ENCODE peak calls at places on chromosomes 12 and 14, in seven cellular contexts. M is choroid plexus epithelial cell, J is Caki2, V is NCI-H2029 treated with DMSO at 0.1 percent for 48 hours, L is hepatic stellate cell, B is ELF-1, U is AG09319. K is an unnamed sample.
A peak's percentile ranks its signal among the peaks of the same experiment; 100 is the strongest.

GRCh38 chr14:104246401-104247335 is 108.3 kb downstream of the KIF26A start:
- DNase-seq in M (no peak), J (no peak), V (no peak), L (no peak), B (no peak), U (no peak), K (no peak)

GRCh38 chr12:123529636-123530035 is 3.9 kb downstream of the RILPL1 start:
- DNase-seq in M (no peak), J (no peak), V (no peak), L (no peak), B (no peak), U (no peak), K (no peak)

GRCh38 chr12:9925746-9926393 is 6.3 kb downstream of the CLEC2A start:
- DNase-seq in M (peak; percentile 69), J (peak; percentile 29), V (no peak), L (no peak), B (peak; percentile 38), U (no peak), K (peak; percentile 15)

GRCh38 chr12:46571593-46571992 is 199.0 kb upstream of the SLC38A2 start:
- DNase-seq in M (no peak), J (no peak), V (no peak), L (no peak), B (no peak), U (no peak), K (no peak)

GRCh38 chr12:48389409-48389808 is 38.7 kb upstream of the ZNF641 start:
- DNase-seq in M (no peak), J (no peak), V (no peak), L (no peak), B (no peak), U (no peak), K (no peak)

GRCh38 chr12:82366182-82366581 is 7.9 kb downstream of the METTL25 start:
- DNase-seq in M (peak; percentile 54), J (no peak), V (no peak), L (no peak), B (no peak), U (no peak), K (no peak)

GRCh38 chr12:53560386-53560785 is 53.1 kb upstream of the NPFF start:
- DNase-seq in M (peak; percentile 96), J (no peak), V (no peak), L (peak; percentile 71), B (no peak), U (no peak), K (no peak)

GRCh38 chr12:109214131-109214530 is 95.0 kb downstream of the FOXN4 start:
- DNase-seq in M (peak; percentile 25), J (no peak), V (no peak), L (no peak), B (no peak), U (no peak), K (no peak)

GRCh38 chr12:30796508-30796780 is 41.7 kb upstream of the CAPRIN2 start:
- DNase-seq in M (peak; percentile 62), J (no peak), V (peak; percentile 4), L (peak; percentile 53), B (peak; percentile 74), U (peak; percentile 54), K (no peak)

GRCh38 chr14:75258079-75258802 is 20.4 kb upstream of the FOS start:
- DNase-seq in M (peak; percentile 61), J (no peak), V (no peak), L (no peak), B (no peak), U (peak; percentile 82), K (peak; percentile 76)

GRCh38 chr12:32811686-32812392 is 56.1 kb upstream of the YARS2 start:
- DNase-seq in M (no peak), J (no peak), V (no peak), L (no peak), B (no peak), U (no peak), K (no peak)

GRCh38 chr12:80157640-80158039 is 58.3 kb downstream of the OTOGL start:
- DNase-seq in M (peak; percentile 22), J (no peak), V (no peak), L (peak; percentile 2), B (no peak), U (no peak), K (no peak)

GRCh38 chr14:22822017-22822618 is 6.9 kb upstream of the SLC7A7 start:
- DNase-seq in M (no peak), J (no peak), V (no peak), L (no peak), B (peak; percentile 61), U (no peak), K (no peak)

GRCh38 chr12:101925352-101925751 is 48.0 kb downstream of the DRAM1 start:
- DNase-seq in M (peak; percentile 100), J (no peak), V (no peak), L (peak; percentile 89), B (peak; percentile 47), U (peak; percentile 97), K (peak; percentile 97)

GRCh38 chr14:93090826-93091583 is 24.7 kb downstream of the ITPK1 start:
- DNase-seq in M (no peak), J (no peak), V (no peak), L (no peak), B (peak; percentile 27), U (no peak), K (no peak)

GRCh38 chr12:3078086-3078820 is 1.1 kb downstream of the TSPAN9 start:
- DNase-seq in M (no peak), J (peak; percentile 8), V (no peak), L (no peak), B (no peak), U (no peak), K (no peak)

GRCh38 chr12:27506645-27507189 is 17.3 kb upstream of the PPFIBP1 start:
- DNase-seq in M (no peak), J (no peak), V (no peak), L (no peak), B (no peak), U (no peak), K (no peak)

GRCh38 chr12:116201908-116202307 is 75.6 kb downstream of the MED13L start:
- DNase-seq in M (peak; percentile 58), J (no peak), V (no peak), L (no peak), B (no peak), U (no peak), K (no peak)

GRCh38 chr12:101785671-101786070 is 45.1 kb downstream of the GNPTAB start:
- DNase-seq in M (no peak), J (no peak), V (no peak), L (no peak), B (no peak), U (no peak), K (no peak)

GRCh38 chr12:13422291-13422690 is 225.8 kb downstream of the EMP1 start:
- DNase-seq in M (no peak), J (no peak), V (no peak), L (no peak), B (no peak), U (no peak), K (no peak)

GRCh38 chr14:31937730-31938346 is 139.3 kb upstream of the ARHGAP5 start:
- DNase-seq in M (peak; percentile 69), J (peak; percentile 83), V (no peak), L (peak; percentile 64), B (peak; percentile 52), U (peak; percentile 19), K (peak; percentile 80)

GRCh38 chr12:38906482-38907170 is 1.2 kb upstream of the CPNE8 start:
- DNase-seq in M (peak; percentile 71), J (peak; percentile 92), V (no peak), L (peak; percentile 85), B (peak; percentile 96), U (peak; percentile 66), K (peak; percentile 69)

GRCh38 chr12:73307260-73307659 is 1035.1 kb downstream of the TRHDE start:
- DNase-seq in M (no peak), J (no peak), V (no peak), L (no peak), B (no peak), U (no peak), K (no peak)

GRCh38 chr14:103522649-103523582 is at the start of gene CKB:
- DNase-seq in M (peak; percentile 63), J (no peak), V (peak; percentile 4), L (peak; percentile 93), B (peak; percentile 81), U (no peak), K (no peak)

GRCh38 chr14:92783813-92784431 is 10.2 kb upstream of the GOLGA5 start:
- DNase-seq in M (peak; percentile 86), J (peak; percentile 57), V (peak; percentile 6), L (peak; percentile 25), B (no peak), U (no peak), K (peak; percentile 44)

GRCh38 chr14:22870811-22871199 is 735 bp upstream of the LRP10 start:
- DNase-seq in M (no peak), J (no peak), V (no peak), L (no peak), B (no peak), U (no peak), K (no peak)

GRCh38 chr12:120115066-120115465 is 1.5 kb downstream of the RAB35 start:
- DNase-seq in M (no peak), J (no peak), V (no peak), L (no peak), B (no peak), U (no peak), K (no peak)

GRCh38 chr14:92223027-92223426 is 99.9 kb upstream of the SLC24A4 start:
- DNase-seq in M (no peak), J (no peak), V (no peak), L (no peak), B (no peak), U (no peak), K (no peak)

GRCh38 chr12:9319044-9319841 is 111.0 kb upstream of the PZP start:
- DNase-seq in M (no peak), J (no peak), V (no peak), L (no peak), B (no peak), U (no peak), K (no peak)

GRCh38 chr14:49770212-49770817 is 2.4 kb downstream of the KLHDC2 start:
- DNase-seq in M (peak; percentile 76), J (peak; percentile 96), V (peak; percentile 20), L (peak; percentile 34), B (peak; percentile 62), U (peak; percentile 49), K (no peak)

GRCh38 chr14:24351517-24351916 is 11.7 kb upstream of the RIPK3 start:
- DNase-seq in M (peak; percentile 68), J (no peak), V (no peak), L (peak; percentile 31), B (no peak), U (no peak), K (no peak)

GRCh38 chr12:2108166-2108565 is 55.4 kb downstream of the CACNA1C start:
- DNase-seq in M (no peak), J (no peak), V (no peak), L (no peak), B (no peak), U (no peak), K (no peak)

GRCh38 chr14:65101631-65102440 is 481 bp downstream of the MAX start:
- DNase-seq in M (no peak), J (no peak), V (no peak), L (no peak), B (no peak), U (no peak), K (no peak)

GRCh38 chr12:114838480-114838879 is 154.5 kb upstream of the TBX3 start:
- DNase-seq in M (no peak), J (no peak), V (no peak), L (no peak), B (no peak), U (no peak), K (no peak)

GRCh38 chr12:57481671-57482070 is 2.0 kb upstream of the ARHGAP9 start:
- DNase-seq in M (no peak), J (no peak), V (no peak), L (no peak), B (no peak), U (no peak), K (no peak)

GRCh38 chr12:65875635-65876034 is 51.4 kb downstream of the HMGA2 start:
- DNase-seq in M (peak; percentile 79), J (peak; percentile 96), V (no peak), L (no peak), B (no peak), U (no peak), K (no peak)

GRCh38 chr12:66129934-66130266 is 650 bp downstream of the LLPH start:
- DNase-seq in M (peak; percentile 58), J (peak; percentile 25), V (no peak), L (peak; percentile 22), B (no peak), U (no peak), K (no peak)

GRCh38 chr14:76919811-76920571 is 93.8 kb downstream of the LRRC74A start:
- DNase-seq in M (peak; percentile 86), J (peak; percentile 84), V (peak; percentile 46), L (peak; percentile 78), B (no peak), U (peak; percentile 65), K (no peak)

K was measured in GM04504.